ENCODE peak calls at places on chromosomes 16 and 17, in five cellular contexts. I, D, M, R and C are unnamed samples.

GRCh38 chr17:57257911-57258885 is 1.9 kb downstream of the MSI2 start:
- DNase-seq in I (no peak), D (no peak), M (no peak), R (no peak), C (no peak)

GRCh38 chr16:27198451-27199234 is 4.7 kb upstream of the KDM8 start:
- DNase-seq in I (no peak), D (no peak), M (no peak), R (no peak), C (no peak)

GRCh38 chr16:4869147-4869790 is 22.0 kb downstream of the UBN1 start:
- DNase-seq in I (no peak), D (no peak), M (no peak), R (peak; percentile 66), C (no peak)

GRCh38 chr16:6453742-6454141 is 878.9 kb upstream of the RBFOX1 start:
- DNase-seq in I (no peak), D (no peak), M (no peak), R (no peak), C (no peak)

GRCh38 chr17:81840826-81841778 is 6.3 kb upstream of the PPP1R27 start:
- DNase-seq in I (no peak), D (peak; percentile 89), M (no peak), R (peak; percentile 69), C (no peak)

GRCh38 chr16:84765606-84766580 is 53.9 kb upstream of the CRISPLD2 start:
- DNase-seq in I (no peak), D (no peak), M (no peak), R (no peak), C (no peak)

GRCh38 chr17:58637011-58637570 is 54.8 kb downstream of the TEX14 start:
- DNase-seq in I (no peak), D (no peak), M (no peak), R (no peak), C (no peak)

GRCh38 chr16:10558746-10559641 is 21.4 kb downstream of the EMP2 start:
- DNase-seq in I (no peak), D (peak; percentile 86), M (peak; percentile 18), R (peak; percentile 91), C (no peak)

GRCh38 chr16:54072237-54072636 is 214.3 kb downstream of the IRX3 start:
- DNase-seq in I (no peak), D (no peak), M (no peak), R (no peak), C (no peak)

GRCh38 chr17:13428611-13429042 is 173.1 kb downstream of the HS3ST3A1 start:
- DNase-seq in I (no peak), D (no peak), M (no peak), R (no peak), C (no peak)

GRCh38 chr16:22898874-22899348 is 84.9 kb downstream of the HS3ST2 start:
- DNase-seq in I (peak; percentile 75), D (peak; percentile 82), M (peak; percentile 17), R (no peak), C (peak; percentile 28)

GRCh38 chr17:11140501-11140900 is 100.5 kb upstream of the SHISA6 start:
- DNase-seq in I (no peak), D (no peak), M (no peak), R (no peak), C (no peak)

GRCh38 chr17:65173284-65173793 is 36.2 kb downstream of the RGS9 start:
- DNase-seq in I (no peak), D (no peak), M (peak; percentile 51), R (peak; percentile 66), C (no peak)

GRCh38 chr17:45912319-45912718 is 18.0 kb downstream of the MAPT start:
- DNase-seq in I (no peak), D (no peak), M (no peak), R (no peak), C (no peak)

GRCh38 chr17:29117440-29117753 is 62.8 kb downstream of the MYO18A start:
- DNase-seq in I (no peak), D (no peak), M (no peak), R (no peak), C (no peak)
- TF ChIP-seq CTCF in I (no peak), D (peak; percentile 3), M (peak; percentile 77), R (no peak), C (no peak)

GRCh38 chr16:734981-735881 is 5.6 kb downstream of the CIAO3 start:
- DNase-seq in I (no peak), D (no peak), M (no peak), R (no peak), C (no peak)

GRCh38 chr16:732936-733335 is 6.0 kb downstream of the HAGHL start:
- DNase-seq in I (no peak), D (no peak), M (no peak), R (no peak), C (no peak)

GRCh38 chr16:734208-734980 is 6.4 kb downstream of the CIAO3 start:
- DNase-seq in I (no peak), D (no peak), M (no peak), R (no peak), C (no peak)

GRCh38 chr16:732332-732731 is 5.4 kb downstream of the HAGHL start:
- DNase-seq in I (no peak), D (no peak), M (no peak), R (no peak), C (no peak)

DNA sequence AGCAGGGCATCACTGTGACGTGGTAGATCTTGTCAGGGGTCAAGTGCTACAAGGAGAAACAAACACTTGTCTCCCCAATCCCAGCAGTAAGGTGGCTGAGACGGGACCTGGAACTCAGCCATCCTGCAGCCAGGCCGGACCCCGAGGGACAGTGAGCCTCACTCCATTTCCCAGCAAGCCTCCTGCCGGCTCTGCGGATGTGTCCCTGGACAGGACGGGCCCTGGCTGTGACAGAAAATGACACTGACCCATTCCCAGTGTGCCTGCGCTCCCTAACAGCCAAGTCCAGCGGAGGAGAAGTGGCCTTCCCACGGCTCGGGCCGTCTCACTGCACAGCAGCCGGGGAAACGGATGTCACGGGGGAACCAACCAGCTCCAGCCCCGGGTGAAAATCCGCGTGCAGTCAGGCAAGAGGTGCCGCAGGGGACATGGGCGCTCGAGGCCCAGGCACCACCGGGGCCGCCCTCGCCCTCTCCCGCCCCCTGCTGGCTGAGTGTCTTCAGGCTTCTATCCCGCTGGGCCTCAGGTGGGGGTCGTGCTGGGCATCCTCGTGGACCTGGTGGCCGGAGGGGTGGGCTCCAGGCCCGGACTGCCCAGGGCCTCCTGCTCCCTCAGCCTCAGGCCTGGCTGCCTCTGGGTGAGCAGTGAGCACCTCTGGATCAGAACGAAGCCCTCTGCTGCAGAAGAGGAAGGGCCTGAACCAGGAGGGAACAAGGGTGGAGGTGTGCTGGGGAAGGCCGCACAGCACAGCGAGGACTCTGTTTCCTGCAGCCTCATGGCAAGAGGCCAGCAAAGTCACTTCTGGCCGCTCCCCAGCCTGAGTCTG is 6.7 kb downstream of the HAGHL start:
- DNase-seq in I (no peak), D (no peak), M (no peak), R (peak; percentile 73), C (no peak)
- TF ChIP-seq CTCF in I (peak; percentile 33), D (peak; percentile 15), M (peak; percentile 74), R (no peak), C (peak; percentile 19)

GRCh38 chr16:67326472-67327309 is at the start of the genes KCTD19 and LRRC36:
- DNase-seq in I (peak; percentile 94), D (peak; percentile 78), M (no peak), R (peak; percentile 83), C (peak; percentile 80)
- TF ChIP-seq CTCF in I (peak; percentile 78), D (peak; percentile 27), M (peak; percentile 51), R (peak; percentile 63), C (peak; percentile 52)

DNA sequence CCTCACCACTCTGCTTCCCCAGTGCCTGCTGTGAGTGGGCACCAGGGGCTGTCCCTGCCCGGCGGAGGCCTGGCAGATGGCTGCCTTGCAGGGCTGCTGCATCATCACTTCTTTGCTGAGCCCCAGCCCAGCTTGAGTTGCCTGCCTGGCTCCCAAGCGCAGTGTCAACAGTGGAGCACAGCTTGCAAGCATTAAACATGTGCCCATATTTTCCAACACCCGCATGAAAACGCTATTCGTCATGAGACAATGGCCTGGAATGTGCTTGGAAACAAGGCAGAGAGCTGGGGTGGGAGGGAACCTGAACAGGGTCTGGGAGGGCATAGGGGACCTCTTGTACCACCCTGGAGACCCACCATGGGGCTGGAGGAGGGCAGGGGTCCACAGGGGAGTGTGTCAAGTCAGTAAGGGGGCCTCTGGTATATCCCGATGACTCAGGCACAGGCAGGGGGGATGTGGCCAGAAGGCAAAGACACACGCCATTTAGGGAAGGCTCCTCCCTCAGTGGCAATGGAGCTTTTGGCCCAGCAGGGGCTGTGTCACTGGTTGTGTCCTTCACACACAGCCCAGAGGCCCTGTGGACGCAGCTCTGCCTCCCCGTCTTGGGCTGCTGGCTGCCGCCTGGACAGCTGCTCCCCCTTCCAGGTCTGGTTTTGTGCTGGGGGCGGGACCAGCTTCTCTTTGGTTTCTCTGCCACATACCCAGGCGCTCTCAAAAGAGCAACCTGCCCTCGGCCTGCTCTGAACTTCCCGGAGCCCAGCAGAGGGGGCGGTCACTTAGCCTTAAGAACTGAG is 17.4 kb upstream of the MTSS2 start:
- DNase-seq in I (no peak), D (peak; percentile 86), M (peak; percentile 94), R (no peak), C (no peak)
- TF ChIP-seq CTCF in I (peak; percentile 35), D (peak; percentile 35), M (peak; percentile 79), R (no peak), C (no peak)

GRCh38 chr17:2854662-2855061 is 58.4 kb downstream of the RAP1GAP2 start:
- DNase-seq in I (no peak), D (no peak), M (no peak), R (peak; percentile 70), C (no peak)

GRCh38 chr17:2856727-2857126 is 60.5 kb downstream of the RAP1GAP2 start:
- DNase-seq in I (no peak), D (no peak), M (no peak), R (no peak), C (no peak)

GRCh38 chr17:2853722-2854580 is 57.7 kb downstream of the RAP1GAP2 start:
- DNase-seq in I (peak; percentile 56), D (no peak), M (no peak), R (peak; percentile 77), C (no peak)

GRCh38 chr17:2853111-2853721 is 57.0 kb downstream of the RAP1GAP2 start:
- DNase-seq in I (no peak), D (peak; percentile 68), M (peak; percentile 46), R (peak; percentile 86), C (no peak)

DNA sequence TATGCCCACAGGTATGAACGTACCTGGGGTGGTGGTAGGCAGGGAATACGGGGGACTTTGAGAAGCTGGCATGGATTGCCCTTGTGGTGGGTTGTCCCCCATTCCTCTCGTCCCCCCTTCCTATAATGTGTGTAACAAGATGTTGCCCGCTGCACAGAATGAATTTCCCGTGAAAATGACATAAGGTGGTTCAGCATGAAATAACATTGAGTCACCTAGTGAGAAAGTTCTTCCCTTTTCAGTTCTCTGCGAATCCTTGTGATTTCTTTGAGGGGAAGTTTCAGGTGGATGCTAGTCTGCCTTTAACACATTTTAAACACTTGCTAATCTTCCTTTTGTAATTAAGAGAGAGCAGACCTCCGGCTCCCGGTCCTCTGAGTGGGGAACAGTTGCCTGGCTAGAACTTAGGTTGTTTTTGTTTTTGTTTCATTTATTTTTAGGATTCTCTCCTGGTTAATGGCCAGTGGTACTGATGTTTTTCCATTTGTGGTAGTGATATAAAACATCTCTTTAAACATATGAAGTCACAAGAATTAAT is 58.9 kb downstream of the RAP1GAP2 start:
- DNase-seq in I (no peak), D (no peak), M (no peak), R (no peak), C (no peak)
- TF ChIP-seq CTCF in I (no peak), D (no peak), M (no peak), R (no peak), C (no peak)

GRCh38 chr16:2047330-2048115 is at the start of the genes NTHL1 and TSC2:
- DNase-seq in I (peak; percentile 96), D (peak; percentile 98), M (peak; percentile 95), R (peak; percentile 99), C (peak; percentile 98)
- TF ChIP-seq CTCF in I (peak; percentile 24), D (peak; percentile 41), M (peak; percentile 81), R (peak; percentile 63), C (no peak)